ENCODE peak calls at places on chromosomes 16 and 17, in nine cellular contexts. One of them, this sample, is unnamed.

GRCh38 chr17:64443086-64443760 is 5.7 kb upstream of the MILR1 start:
- DNase-seq in brain microvascular endothelial cell: no peak
- DNase-seq in CD8-positive, alpha-beta T cell: no peak
- DNase-seq in heart right ventricle: no peak
- DNase-seq in fibroblast of villous mesenchyme: no peak
- DNase-seq in transverse colon: no peak
- DNase-seq in uterus: no peak
- DNase-seq in choroid plexus epithelial cell: no peak
- DNase-seq in NB4: no peak
- DNase-seq in this sample: no peak

GRCh38 chr17:17382901-17383300 is 79.7 kb downstream of the NT5M start:
- DNase-seq in brain microvascular endothelial cell: no peak
- DNase-seq in CD8-positive, alpha-beta T cell: no peak
- DNase-seq in heart right ventricle: no peak
- DNase-seq in fibroblast of villous mesenchyme: no peak
- DNase-seq in transverse colon: no peak
- DNase-seq in uterus: no peak
- DNase-seq in choroid plexus epithelial cell: no peak
- DNase-seq in NB4: no peak
- DNase-seq in this sample: no peak

GRCh38 chr16:85286970-85287814 is 174.9 kb upstream of the CIBAR2 start:
- DNase-seq in brain microvascular endothelial cell: peak
- DNase-seq in CD8-positive, alpha-beta T cell: no peak
- DNase-seq in heart right ventricle: no peak
- DNase-seq in fibroblast of villous mesenchyme: peak
- DNase-seq in transverse colon: no peak
- DNase-seq in uterus: no peak
- DNase-seq in choroid plexus epithelial cell: no peak
- DNase-seq in NB4: peak
- DNase-seq in this sample: no peak

GRCh38 chr16:71441348-71441781 is 489 bp downstream of the TLE7 start:
- DNase-seq in brain microvascular endothelial cell: no peak
- DNase-seq in CD8-positive, alpha-beta T cell: no peak
- DNase-seq in heart right ventricle: no peak
- DNase-seq in fibroblast of villous mesenchyme: peak
- DNase-seq in transverse colon: no peak
- DNase-seq in uterus: no peak
- DNase-seq in choroid plexus epithelial cell: no peak
- DNase-seq in NB4: no peak
- DNase-seq in this sample: no peak

GRCh38 chr17:81453712-81454111 is 58.5 kb downstream of the BAHCC1 start:
- DNase-seq in brain microvascular endothelial cell: no peak
- DNase-seq in CD8-positive, alpha-beta T cell: no peak
- DNase-seq in heart right ventricle: no peak
- DNase-seq in fibroblast of villous mesenchyme: no peak
- DNase-seq in transverse colon: no peak
- DNase-seq in uterus: no peak
- DNase-seq in choroid plexus epithelial cell: no peak
- DNase-seq in NB4: peak
- DNase-seq in this sample: no peak

GRCh38 chr17:75757086-75757681 is 7.8 kb downstream of the GALK1 start:
- DNase-seq in brain microvascular endothelial cell: no peak
- DNase-seq in CD8-positive, alpha-beta T cell: no peak
- DNase-seq in heart right ventricle: no peak
- DNase-seq in fibroblast of villous mesenchyme: no peak
- DNase-seq in transverse colon: no peak
- DNase-seq in uterus: no peak
- DNase-seq in choroid plexus epithelial cell: no peak
- DNase-seq in NB4: no peak
- DNase-seq in this sample: no peak

GRCh38 chr16:67562918-67563707 is 787 bp downstream of the CTCF start:
- DNase-seq in brain microvascular endothelial cell: peak
- DNase-seq in CD8-positive, alpha-beta T cell: peak
- DNase-seq in heart right ventricle: peak
- DNase-seq in fibroblast of villous mesenchyme: peak
- DNase-seq in transverse colon: peak
- DNase-seq in uterus: peak
- DNase-seq in choroid plexus epithelial cell: peak
- DNase-seq in NB4: peak
- DNase-seq in this sample: no peak

GRCh38 chr16:3216263-3216640 is 18.7 kb downstream of the ZNF200 start:
- DNase-seq in brain microvascular endothelial cell: no peak
- DNase-seq in CD8-positive, alpha-beta T cell: no peak
- DNase-seq in heart right ventricle: no peak
- DNase-seq in fibroblast of villous mesenchyme: no peak
- DNase-seq in transverse colon: no peak
- DNase-seq in uterus: no peak
- DNase-seq in choroid plexus epithelial cell: no peak
- DNase-seq in NB4: no peak
- DNase-seq in this sample: no peak

GRCh38 chr17:60139438-60140285 is 10.1 kb upstream of the CA4 start:
- DNase-seq in brain microvascular endothelial cell: peak
- DNase-seq in CD8-positive, alpha-beta T cell: peak
- DNase-seq in heart right ventricle: peak
- DNase-seq in fibroblast of villous mesenchyme: peak
- DNase-seq in transverse colon: peak
- DNase-seq in uterus: peak
- DNase-seq in choroid plexus epithelial cell: peak
- DNase-seq in NB4: peak
- DNase-seq in this sample: peak

GRCh38 chr16:47538472-47538871 is 77.3 kb downstream of the PHKB start:
- DNase-seq in brain microvascular endothelial cell: no peak
- DNase-seq in CD8-positive, alpha-beta T cell: no peak
- DNase-seq in heart right ventricle: no peak
- DNase-seq in fibroblast of villous mesenchyme: no peak
- DNase-seq in transverse colon: no peak
- DNase-seq in uterus: no peak
- DNase-seq in choroid plexus epithelial cell: no peak
- DNase-seq in NB4: no peak
- DNase-seq in this sample: no peak

GRCh38 chr17:6681671-6682070 is 30.1 kb downstream of the C17orf100 start:
- DNase-seq in brain microvascular endothelial cell: no peak
- DNase-seq in CD8-positive, alpha-beta T cell: no peak
- DNase-seq in heart right ventricle: no peak
- DNase-seq in fibroblast of villous mesenchyme: no peak
- DNase-seq in transverse colon: no peak
- DNase-seq in uterus: no peak
- DNase-seq in choroid plexus epithelial cell: no peak
- DNase-seq in NB4: no peak
- DNase-seq in this sample: no peak

GRCh38 chr16:4320571-4321137 is 4.8 kb downstream of the GLIS2 start:
- DNase-seq in brain microvascular endothelial cell: no peak
- DNase-seq in CD8-positive, alpha-beta T cell: no peak
- DNase-seq in heart right ventricle: no peak
- DNase-seq in fibroblast of villous mesenchyme: no peak
- DNase-seq in transverse colon: no peak
- DNase-seq in uterus: no peak
- DNase-seq in choroid plexus epithelial cell: no peak
- DNase-seq in NB4: no peak
- DNase-seq in this sample: no peak

GRCh38 chr16:5056347-5056746 is 9.4 kb downstream of the C16orf89 start:
- DNase-seq in brain microvascular endothelial cell: peak
- DNase-seq in CD8-positive, alpha-beta T cell: no peak
- DNase-seq in heart right ventricle: no peak
- DNase-seq in fibroblast of villous mesenchyme: no peak
- DNase-seq in transverse colon: peak
- DNase-seq in uterus: no peak
- DNase-seq in choroid plexus epithelial cell: peak
- DNase-seq in NB4: peak
- DNase-seq in this sample: no peak

GRCh38 chr17:66836063-66837005 is 1.4 kb downstream of the CACNG5 start:
- DNase-seq in brain microvascular endothelial cell: no peak
- DNase-seq in CD8-positive, alpha-beta T cell: no peak
- DNase-seq in heart right ventricle: no peak
- DNase-seq in fibroblast of villous mesenchyme: no peak
- DNase-seq in transverse colon: no peak
- DNase-seq in uterus: no peak
- DNase-seq in choroid plexus epithelial cell: no peak
- DNase-seq in NB4: no peak
- DNase-seq in this sample: no peak

GRCh38 chr17:42760652-42761581 is at the start of gene RAMP2:
- DNase-seq in brain microvascular endothelial cell: no peak
- DNase-seq in CD8-positive, alpha-beta T cell: no peak
- DNase-seq in heart right ventricle: peak
- DNase-seq in fibroblast of villous mesenchyme: no peak
- DNase-seq in transverse colon: no peak
- DNase-seq in uterus: no peak
- DNase-seq in choroid plexus epithelial cell: no peak
- DNase-seq in NB4: peak
- DNase-seq in this sample: no peak

DNA sequence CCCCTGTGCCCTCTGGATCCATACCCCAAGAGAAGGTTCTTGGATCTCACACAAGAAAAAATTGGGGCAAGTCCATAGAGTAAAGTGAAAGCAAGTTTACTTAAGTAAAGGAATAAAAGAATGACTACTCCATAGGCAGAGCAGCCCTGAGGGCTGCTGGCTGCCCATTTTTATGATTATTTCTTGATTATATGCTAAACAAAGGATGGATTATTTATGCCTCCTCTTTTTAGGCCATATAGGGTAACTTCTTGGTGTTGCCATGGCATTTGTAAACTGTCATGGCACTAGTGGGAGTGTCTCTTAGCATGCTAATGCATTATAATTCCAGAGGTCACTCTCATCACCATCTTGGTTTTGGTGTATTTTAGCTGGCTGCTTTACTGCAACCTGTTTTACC is 70.8 kb downstream of the NLK start:
- DNase-seq in brain microvascular endothelial cell: no peak
- DNase-seq in CD8-positive, alpha-beta T cell: no peak
- DNase-seq in heart right ventricle: no peak
- DNase-seq in fibroblast of villous mesenchyme: no peak
- DNase-seq in transverse colon: no peak
- DNase-seq in uterus: no peak
- DNase-seq in choroid plexus epithelial cell: no peak
- DNase-seq in NB4: no peak
- DNase-seq in this sample: no peak
- H3K4me3 ChIP-seq in brain microvascular endothelial cell: no peak
- H3K4me3 ChIP-seq in CD8-positive, alpha-beta T cell: no peak
- H3K4me3 ChIP-seq in heart right ventricle: no peak
- H3K4me3 ChIP-seq in fibroblast of villous mesenchyme: no peak
- H3K4me3 ChIP-seq in transverse colon: no peak
- H3K4me3 ChIP-seq in uterus: no peak
- H3K4me3 ChIP-seq in choroid plexus epithelial cell: no peak
- H3K4me3 ChIP-seq in NB4: no peak
- H3K4me3 ChIP-seq in this sample: no peak

GRCh38 chr17:54426287-54426886 is 474.3 kb upstream of the TOM1L1 start:
- DNase-seq in brain microvascular endothelial cell: no peak
- DNase-seq in CD8-positive, alpha-beta T cell: no peak
- DNase-seq in heart right ventricle: no peak
- DNase-seq in fibroblast of villous mesenchyme: no peak
- DNase-seq in transverse colon: no peak
- DNase-seq in uterus: no peak
- DNase-seq in choroid plexus epithelial cell: no peak
- DNase-seq in NB4: peak
- DNase-seq in this sample: no peak
- TF ChIP-seq CTCF in brain microvascular endothelial cell: no peak
- TF ChIP-seq CTCF in CD8-positive, alpha-beta T cell: no peak
- TF ChIP-seq CTCF in heart right ventricle: no peak
- TF ChIP-seq CTCF in fibroblast of villous mesenchyme: no peak
- TF ChIP-seq CTCF in transverse colon: no peak
- TF ChIP-seq CTCF in uterus: no peak
- TF ChIP-seq CTCF in choroid plexus epithelial cell: no peak
- TF ChIP-seq CTCF in NB4: peak
- TF ChIP-seq CTCF in this sample: peak

DNA sequence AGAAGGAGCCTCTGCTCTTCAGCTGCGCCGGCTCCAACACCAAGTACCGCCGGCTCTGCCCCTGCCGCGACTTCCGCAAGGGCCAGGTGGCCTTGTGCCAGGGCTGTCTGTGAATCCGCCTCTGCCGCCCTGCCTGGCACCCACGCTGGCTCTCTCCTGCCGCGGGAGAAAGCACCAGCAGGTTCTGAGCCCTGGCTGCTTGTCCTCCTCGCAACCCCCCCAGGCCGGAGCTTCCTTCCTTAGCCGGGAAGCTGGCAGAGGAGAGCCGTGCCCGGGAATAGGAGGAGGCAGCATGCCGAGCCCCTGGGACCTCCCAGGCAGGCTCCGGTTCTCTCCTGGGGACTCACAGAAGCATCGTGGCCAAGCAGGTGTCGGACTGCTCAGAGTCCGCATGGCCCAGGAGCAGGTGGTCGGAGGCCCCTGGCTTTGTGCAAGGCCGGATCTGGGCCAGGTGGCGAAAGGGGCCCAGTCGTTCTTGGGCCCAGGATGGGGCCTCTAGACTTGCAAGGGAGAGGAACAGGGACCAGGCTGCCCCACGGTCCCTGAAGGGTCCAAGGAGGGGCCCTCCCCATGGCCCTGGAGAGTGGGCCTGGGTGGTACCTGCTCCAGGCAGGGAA is 80.6 kb downstream of the MGAT5B start:
- DNase-seq in brain microvascular endothelial cell: no peak
- DNase-seq in CD8-positive, alpha-beta T cell: no peak
- DNase-seq in heart right ventricle: no peak
- DNase-seq in fibroblast of villous mesenchyme: no peak
- DNase-seq in transverse colon: no peak
- DNase-seq in uterus: no peak
- DNase-seq in choroid plexus epithelial cell: no peak
- DNase-seq in NB4: no peak
- DNase-seq in this sample: no peak
- H3K4me3 ChIP-seq in brain microvascular endothelial cell: no peak
- H3K4me3 ChIP-seq in CD8-positive, alpha-beta T cell: no peak
- H3K4me3 ChIP-seq in heart right ventricle: no peak
- H3K4me3 ChIP-seq in fibroblast of villous mesenchyme: no peak
- H3K4me3 ChIP-seq in transverse colon: no peak
- H3K4me3 ChIP-seq in uterus: no peak
- H3K4me3 ChIP-seq in choroid plexus epithelial cell: no peak
- H3K4me3 ChIP-seq in NB4: no peak
- H3K4me3 ChIP-seq in this sample: no peak

GRCh38 chr17:47853616-47854015 is 2.7 kb upstream of the SP6 start:
- DNase-seq in brain microvascular endothelial cell: no peak
- DNase-seq in CD8-positive, alpha-beta T cell: no peak
- DNase-seq in heart right ventricle: no peak
- DNase-seq in fibroblast of villous mesenchyme: no peak
- DNase-seq in transverse colon: no peak
- DNase-seq in uterus: no peak
- DNase-seq in choroid plexus epithelial cell: no peak
- DNase-seq in NB4: no peak
- DNase-seq in this sample: no peak

GRCh38 chr17:47850692-47851573 is at the start of gene SP6:
- DNase-seq in brain microvascular endothelial cell: peak
- DNase-seq in CD8-positive, alpha-beta T cell: no peak
- DNase-seq in heart right ventricle: peak
- DNase-seq in fibroblast of villous mesenchyme: peak
- DNase-seq in transverse colon: peak
- DNase-seq in uterus: peak
- DNase-seq in choroid plexus epithelial cell: peak
- DNase-seq in NB4: peak
- DNase-seq in this sample: no peak

GRCh38 chr17:47850373-47850691 is 631 bp downstream of the SP6 start:
- DNase-seq in brain microvascular endothelial cell: no peak
- DNase-seq in CD8-positive, alpha-beta T cell: no peak
- DNase-seq in heart right ventricle: no peak
- DNase-seq in fibroblast of villous mesenchyme: no peak
- DNase-seq in transverse colon: no peak
- DNase-seq in uterus: no peak
- DNase-seq in choroid plexus epithelial cell: no peak
- DNase-seq in NB4: no peak
- DNase-seq in this sample: no peak

GRCh38 chr17:47851764-47852112 is 775 bp upstream of the SP6 start:
- DNase-seq in brain microvascular endothelial cell: no peak
- DNase-seq in CD8-positive, alpha-beta T cell: no peak
- DNase-seq in heart right ventricle: no peak
- DNase-seq in fibroblast of villous mesenchyme: no peak
- DNase-seq in transverse colon: no peak
- DNase-seq in uterus: no peak
- DNase-seq in choroid plexus epithelial cell: no peak
- DNase-seq in NB4: no peak
- DNase-seq in this sample: no peak

GRCh38 chr17:47852113-47852949 is 1.4 kb upstream of the SP6 start:
- DNase-seq in brain microvascular endothelial cell: no peak
- DNase-seq in CD8-positive, alpha-beta T cell: no peak
- DNase-seq in heart right ventricle: no peak
- DNase-seq in fibroblast of villous mesenchyme: no peak
- DNase-seq in transverse colon: no peak
- DNase-seq in uterus: no peak
- DNase-seq in choroid plexus epithelial cell: peak
- DNase-seq in NB4: no peak
- DNase-seq in this sample: no peak
- TF ChIP-seq CTCF in brain microvascular endothelial cell: no peak
- TF ChIP-seq CTCF in CD8-positive, alpha-beta T cell: no peak
- TF ChIP-seq CTCF in heart right ventricle: no peak
- TF ChIP-seq CTCF in fibroblast of villous mesenchyme: no peak
- TF ChIP-seq CTCF in transverse colon: no peak
- TF ChIP-seq CTCF in uterus: no peak
- TF ChIP-seq CTCF in choroid plexus epithelial cell: no peak
- TF ChIP-seq CTCF in NB4: no peak
- TF ChIP-seq CTCF in this sample: no peak